ENCODE peak calls at places on chromosome 14, in four cellular contexts. G is H1, R is GM12878, E is HepG2. C is an unnamed sample.

GRCh38 chr14:67438969-67439368 is 27.0 kb upstream of the PLEK2 start:
- DNase-seq in G (no peak), E (no peak), R (no peak), C (no peak)

GRCh38 chr14:31265701-31266398 is 58.3 kb upstream of the HECTD1 start:
- DNase-seq in G (no peak), R (no peak), E (peak; percentile 89), C (no peak)

GRCh38 chr14:64444984-64445845 is 20.1 kb upstream of the AKAP5 start:
- DNase-seq in R (peak; percentile 84), G (no peak), E (no peak), C (peak; percentile 56)

GRCh38 chr14:103007555-103007954 is 49.8 kb downstream of the CDC42BPB start:
- DNase-seq in E (no peak), R (no peak), G (no peak), C (no peak)

GRCh38 chr14:68467425-68467824 is 325.4 kb downstream of the ZFP36L1 start:
- DNase-seq in E (no peak), R (no peak), G (no peak), C (no peak)

GRCh38 chr14:105312973-105313372 is 1.6 kb upstream of the PACS2 start:
- DNase-seq in G (no peak), R (no peak), E (no peak), C (no peak)

GRCh38 chr14:95993768-95994592 is 45.2 kb upstream of the C14orf132 start:
- DNase-seq in G (peak; percentile 60), E (peak; percentile 39), R (peak; percentile 17), C (peak; percentile 47)

GRCh38 chr14:104115691-104116543 is 22.5 kb upstream of the KIF26A start:
- DNase-seq in R (no peak), G (no peak), E (no peak), C (peak; percentile 27)

GRCh38 chr14:94348836-94349235 is 25.7 kb upstream of the SERPINA6 start:
- DNase-seq in G (no peak), R (no peak), E (no peak), C (no peak)

GRCh38 chr14:101008196-101008595 is 104.7 kb upstream of the RTL1 start:
- DNase-seq in G (no peak), R (no peak), E (no peak), C (no peak)

GRCh38 chr14:95389471-95390011 is 69.8 kb upstream of the CLMN start:
- DNase-seq in R (no peak), E (no peak), G (no peak), C (no peak)

GRCh38 chr14:92844220-92844619 is 50.1 kb downstream of the GOLGA5 start:
- DNase-seq in E (no peak), R (peak; percentile 47), G (no peak), C (no peak)

GRCh38 chr14:75283884-75284563 is 5.4 kb downstream of the FOS start:
- DNase-seq in E (peak; percentile 44), G (no peak), R (no peak), C (no peak)

GRCh38 chr14:61152851-61153364 is 128.2 kb downstream of the TMEM30B start:
- DNase-seq in R (no peak), E (peak; percentile 23), G (no peak), C (no peak)

GRCh38 chr14:70282666-70283065 is 76.8 kb downstream of the COX16 start:
- DNase-seq in R (no peak), E (no peak), G (no peak), C (no peak)

GRCh38 chr14:99995700-99996356 is 69.4 kb upstream of the EVL start:
- DNase-seq in E (peak; percentile 55), R (peak; percentile 89), G (peak; percentile 29), C (peak; percentile 42)

GRCh38 chr14:24700511-24700910 is 66.5 kb upstream of the GZMB start:
- DNase-seq in E (no peak), R (no peak), G (no peak), C (no peak)

GRCh38 chr14:61186793-61187641 is 94.1 kb downstream of the TMEM30B start:
- DNase-seq in E (no peak), G (no peak), R (no peak), C (no peak)

GRCh38 chr14:76918176-76918750 is 92.1 kb downstream of the LRRC74A start:
- DNase-seq in G (no peak), E (no peak), R (no peak), C (peak; percentile 57)

DNA sequence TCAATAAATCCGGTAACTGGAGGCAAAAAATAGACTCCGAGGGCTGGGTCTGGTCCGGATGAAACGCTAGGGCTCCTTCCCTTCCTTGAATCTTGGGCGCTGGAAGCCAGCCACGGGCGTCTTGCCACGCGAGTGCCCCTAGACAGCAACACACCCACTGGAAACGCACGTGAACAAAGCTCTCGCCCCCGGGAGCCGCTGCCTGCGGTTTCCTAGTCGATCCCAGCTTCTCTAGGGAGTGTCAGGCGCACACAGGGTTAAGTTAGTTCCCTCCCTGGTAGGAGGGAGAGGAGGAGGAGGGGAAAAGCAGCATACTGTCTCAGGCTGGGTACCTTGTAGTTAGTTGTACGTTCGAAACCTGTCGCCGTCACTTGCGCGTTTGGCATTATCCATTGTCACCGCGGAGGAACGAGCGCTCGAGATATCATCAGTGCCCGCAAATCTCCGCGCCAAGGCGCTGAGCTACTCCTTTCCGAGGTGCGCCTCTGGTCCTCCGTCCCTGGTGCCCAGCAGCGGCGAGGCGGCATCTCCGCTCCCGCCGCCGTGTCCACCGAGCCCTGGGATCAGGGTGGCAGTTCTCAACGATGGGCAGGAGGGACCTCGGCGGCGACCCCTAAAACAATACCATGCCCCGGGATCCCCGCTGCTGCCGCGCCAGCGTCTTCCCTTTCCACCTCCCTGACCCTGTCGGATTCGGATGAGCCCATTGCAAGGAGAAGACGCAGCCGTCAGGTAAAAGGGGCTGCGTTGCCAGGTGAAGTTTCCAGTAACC is at the start of gene FLRT2:
- DNase-seq in G (no peak), R (no peak), E (no peak), C (no peak)
- H3K4me2 ChIP-seq in G (peak within 1 kb of the TSS; percentile 94), R (no peak within 1 kb of the TSS), E (peak within 1 kb of the TSS; percentile 42), C (peak within 1 kb of the TSS; percentile 96)

DNA sequence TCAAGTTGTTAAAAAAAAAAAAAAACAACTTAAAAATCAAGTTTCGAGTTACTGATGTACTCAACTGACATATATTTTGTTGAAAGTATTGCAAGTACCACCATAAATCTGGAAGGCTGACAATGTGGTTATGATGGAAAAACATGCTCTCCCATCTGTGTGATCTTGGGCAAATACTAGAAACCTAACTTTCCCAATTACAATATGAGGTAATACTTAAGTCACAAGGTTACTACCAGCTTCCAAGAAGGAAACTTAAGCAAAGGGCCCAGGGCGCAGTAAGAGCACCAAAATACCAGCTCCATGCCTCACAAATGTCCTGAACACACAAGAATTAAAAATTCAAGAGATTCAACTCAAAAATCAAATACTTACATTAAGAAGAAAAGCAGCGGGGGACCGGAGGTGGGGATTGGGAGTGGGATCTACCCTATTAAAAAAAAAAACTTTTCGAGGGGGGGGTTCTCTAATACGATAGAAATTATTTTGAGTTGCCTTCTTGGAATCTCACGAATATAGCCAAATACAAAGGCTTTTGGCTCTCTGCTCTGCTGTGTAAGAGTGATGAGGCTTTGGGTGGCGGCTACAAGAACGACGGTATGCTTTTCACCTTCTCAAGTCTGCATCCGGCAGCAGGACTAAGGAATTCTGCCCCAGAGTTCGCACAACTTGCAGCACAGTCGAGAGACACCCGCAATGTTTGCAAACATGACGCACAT is 1.2 kb downstream of the SAV1 start:
- DNase-seq in R (no peak), G (no peak), E (peak; percentile 37), C (peak; percentile 23)
- TF ChIP-seq TCF12 in R (no peak), G (no peak), E (no peak), C (no peak)

DNA sequence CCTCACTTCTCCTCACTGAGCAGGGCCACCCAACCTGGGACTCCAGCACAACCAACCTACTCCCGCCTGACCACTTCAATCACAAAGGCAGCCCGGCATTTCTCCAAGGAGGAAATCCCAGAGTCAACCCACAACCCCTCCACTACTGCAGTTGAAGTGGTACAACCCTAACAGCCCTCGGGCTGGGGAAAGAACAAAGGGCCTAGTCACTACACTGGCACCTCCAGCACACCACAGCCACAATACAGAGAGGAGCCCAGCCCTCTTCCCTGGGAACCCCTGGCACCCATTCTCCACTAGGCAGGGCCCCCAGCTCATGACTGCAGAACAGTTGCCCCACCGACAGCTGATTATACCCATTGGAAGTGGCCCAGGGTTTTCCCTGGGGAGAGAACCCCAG is 13.7 kb upstream of the OR5AU1 start:
- DNase-seq in E (no peak), G (no peak), R (no peak), C (no peak)
- H3K4me2 ChIP-seq in E (no peak overlapping the region), G (no peak overlapping the region), R (no peak overlapping the region), C (no peak overlapping the region)

GRCh38 chr14:63011609-63012008 is 33.6 kb downstream of the KCNH5 start:
- DNase-seq in R (no peak), G (no peak), E (no peak), C (no peak)
- TF ChIP-seq TCF12 in R (no peak), G (no peak), E (no peak), C (no peak)

GRCh38 chr14:39762576-39763401 is 330.6 kb upstream of the FBXO33 start:
- DNase-seq in G (no peak), E (peak; percentile 58), R (peak; percentile 59), C (no peak)
- H3K4me2 ChIP-seq in G (no peak overlapping the region), E (peak overlapping the region; percentile 75), R (peak overlapping the region; percentile 85), C (no peak overlapping the region)